ENCODE peak calls at places on chromosomes 11 and 22, in nine cellular contexts. One of them, this sample, is unnamed.

GRCh38 chr11:6321961-6322362 is 1.7 kb upstream of the CAVIN3 start:
- DNase-seq in HL-60: no peak
- DNase-seq in endothelial cell of umbilical vein: peak; percentile 68
- DNase-seq in HCT116: peak; percentile 52
- DNase-seq in K562: no peak
- DNase-seq in SK-N-SH: no peak
- DNase-seq in stomach: no peak
- DNase-seq in sigmoid colon: no peak
- DNase-seq in transverse colon: no peak
- DNase-seq in this sample: no peak

GRCh38 chr11:85627332-85627997 is at the start of gene DLG2:
- DNase-seq in HL-60: peak; percentile 18
- DNase-seq in endothelial cell of umbilical vein: peak; percentile 55
- DNase-seq in HCT116: no peak
- DNase-seq in K562: no peak
- DNase-seq in SK-N-SH: peak; percentile 21
- DNase-seq in stomach: no peak
- DNase-seq in sigmoid colon: no peak
- DNase-seq in transverse colon: no peak
- DNase-seq in this sample: peak; percentile 12

GRCh38 chr22:26330971-26331625 is 98.0 kb upstream of the ASPHD2 start:
- DNase-seq in HL-60: peak; percentile 45
- DNase-seq in endothelial cell of umbilical vein: peak; percentile 37
- DNase-seq in HCT116: peak; percentile 63
- DNase-seq in K562: peak; percentile 88
- DNase-seq in SK-N-SH: peak; percentile 81
- DNase-seq in stomach: peak; percentile 44
- DNase-seq in sigmoid colon: peak; percentile 55
- DNase-seq in transverse colon: peak; percentile 64
- DNase-seq in this sample: peak; percentile 18

GRCh38 chr11:64711138-64711943 is 11.7 kb downstream of the NRXN2 start:
- DNase-seq in HL-60: no peak
- DNase-seq in endothelial cell of umbilical vein: no peak
- DNase-seq in HCT116: no peak
- DNase-seq in K562: peak; percentile 41
- DNase-seq in SK-N-SH: peak; percentile 70
- DNase-seq in stomach: no peak
- DNase-seq in sigmoid colon: no peak
- DNase-seq in transverse colon: no peak
- DNase-seq in this sample: no peak

GRCh38 chr11:2783536-2784082 is 83.8 kb upstream of the KCNQ1OT1 start:
- DNase-seq in HL-60: no peak
- DNase-seq in endothelial cell of umbilical vein: no peak
- DNase-seq in HCT116: no peak
- DNase-seq in K562: no peak
- DNase-seq in SK-N-SH: no peak
- DNase-seq in stomach: no peak
- DNase-seq in sigmoid colon: no peak
- DNase-seq in transverse colon: no peak
- DNase-seq in this sample: no peak

GRCh38 chr11:113645593-113646349 is 60.3 kb downstream of the TMPRSS5 start:
- DNase-seq in HL-60: no peak
- DNase-seq in endothelial cell of umbilical vein: no peak
- DNase-seq in HCT116: no peak
- DNase-seq in K562: no peak
- DNase-seq in SK-N-SH: no peak
- DNase-seq in stomach: no peak
- DNase-seq in sigmoid colon: no peak
- DNase-seq in transverse colon: no peak
- DNase-seq in this sample: no peak

GRCh38 chr22:45805413-45805812 is 133.8 kb downstream of the ATXN10 start:
- DNase-seq in HL-60: no peak
- DNase-seq in endothelial cell of umbilical vein: peak; percentile 3
- DNase-seq in HCT116: no peak
- DNase-seq in K562: no peak
- DNase-seq in SK-N-SH: no peak
- DNase-seq in stomach: no peak
- DNase-seq in sigmoid colon: no peak
- DNase-seq in transverse colon: no peak
- DNase-seq in this sample: no peak

GRCh38 chr11:1546077-1546535 is 26.0 kb downstream of the DUSP8 start:
- DNase-seq in HL-60: no peak
- DNase-seq in endothelial cell of umbilical vein: no peak
- DNase-seq in HCT116: no peak
- DNase-seq in K562: no peak
- DNase-seq in SK-N-SH: no peak
- DNase-seq in stomach: no peak
- DNase-seq in sigmoid colon: no peak
- DNase-seq in transverse colon: peak; percentile 84
- DNase-seq in this sample: no peak

GRCh38 chr11:3873712-3874349 is 18.4 kb downstream of the STIM1 start:
- DNase-seq in HL-60: no peak
- DNase-seq in endothelial cell of umbilical vein: no peak
- DNase-seq in HCT116: no peak
- DNase-seq in K562: no peak
- DNase-seq in SK-N-SH: no peak
- DNase-seq in stomach: no peak
- DNase-seq in sigmoid colon: no peak
- DNase-seq in transverse colon: no peak
- DNase-seq in this sample: no peak

GRCh38 chr11:38411149-38411548 is 1813.1 kb upstream of the RAG2 start:
- DNase-seq in HL-60: no peak
- DNase-seq in endothelial cell of umbilical vein: no peak
- DNase-seq in HCT116: no peak
- DNase-seq in K562: no peak
- DNase-seq in SK-N-SH: no peak
- DNase-seq in stomach: no peak
- DNase-seq in sigmoid colon: no peak
- DNase-seq in transverse colon: no peak
- DNase-seq in this sample: no peak

GRCh38 chr11:433111-433510 is 8.7 kb downstream of the ANO9 start:
- DNase-seq in HL-60: no peak
- DNase-seq in endothelial cell of umbilical vein: no peak
- DNase-seq in HCT116: no peak
- DNase-seq in K562: no peak
- DNase-seq in SK-N-SH: no peak
- DNase-seq in stomach: no peak
- DNase-seq in sigmoid colon: no peak
- DNase-seq in transverse colon: peak; percentile 7
- DNase-seq in this sample: no peak

GRCh38 chr11:59201376-59201775 is 11.4 kb downstream of the MPEG1 start:
- DNase-seq in HL-60: no peak
- DNase-seq in endothelial cell of umbilical vein: no peak
- DNase-seq in HCT116: no peak
- DNase-seq in K562: peak; percentile 34
- DNase-seq in SK-N-SH: no peak
- DNase-seq in stomach: no peak
- DNase-seq in sigmoid colon: no peak
- DNase-seq in transverse colon: no peak
- DNase-seq in this sample: no peak

GRCh38 chr11:61505640-61506155 is 2.9 kb upstream of the LRRC10B start:
- DNase-seq in HL-60: no peak
- DNase-seq in endothelial cell of umbilical vein: no peak
- DNase-seq in HCT116: no peak
- DNase-seq in K562: no peak
- DNase-seq in SK-N-SH: no peak
- DNase-seq in stomach: no peak
- DNase-seq in sigmoid colon: no peak
- DNase-seq in transverse colon: no peak
- DNase-seq in this sample: no peak

GRCh38 chr11:64660706-64661105 is 62.3 kb downstream of the NRXN2 start:
- DNase-seq in HL-60: no peak
- DNase-seq in endothelial cell of umbilical vein: no peak
- DNase-seq in HCT116: no peak
- DNase-seq in K562: no peak
- DNase-seq in SK-N-SH: no peak
- DNase-seq in stomach: no peak
- DNase-seq in sigmoid colon: no peak
- DNase-seq in transverse colon: no peak
- DNase-seq in this sample: no peak

GRCh38 chr22:32237905-32238304 is 17.2 kb downstream of the SLC5A4 start:
- DNase-seq in HL-60: no peak
- DNase-seq in endothelial cell of umbilical vein: no peak
- DNase-seq in HCT116: no peak
- DNase-seq in K562: no peak
- DNase-seq in SK-N-SH: no peak
- DNase-seq in stomach: no peak
- DNase-seq in sigmoid colon: no peak
- DNase-seq in transverse colon: no peak
- DNase-seq in this sample: no peak

GRCh38 chr11:45918331-45918941 is 759 bp upstream of the PEX16 start:
- DNase-seq in HL-60: peak; percentile 79
- DNase-seq in endothelial cell of umbilical vein: peak; percentile 78
- DNase-seq in HCT116: no peak
- DNase-seq in K562: peak; percentile 90
- DNase-seq in SK-N-SH: peak; percentile 94
- DNase-seq in stomach: peak; percentile 87
- DNase-seq in sigmoid colon: peak; percentile 94
- DNase-seq in transverse colon: peak; percentile 90
- DNase-seq in this sample: peak; percentile 79

GRCh38 chr11:63608353-63609345 is 5.6 kb downstream of the PLAAT3 start:
- DNase-seq in HL-60: no peak
- DNase-seq in endothelial cell of umbilical vein: no peak
- DNase-seq in HCT116: no peak
- DNase-seq in K562: no peak
- DNase-seq in SK-N-SH: no peak
- DNase-seq in stomach: peak; percentile 13
- DNase-seq in sigmoid colon: peak; percentile 14
- DNase-seq in transverse colon: no peak
- DNase-seq in this sample: no peak

DNA sequence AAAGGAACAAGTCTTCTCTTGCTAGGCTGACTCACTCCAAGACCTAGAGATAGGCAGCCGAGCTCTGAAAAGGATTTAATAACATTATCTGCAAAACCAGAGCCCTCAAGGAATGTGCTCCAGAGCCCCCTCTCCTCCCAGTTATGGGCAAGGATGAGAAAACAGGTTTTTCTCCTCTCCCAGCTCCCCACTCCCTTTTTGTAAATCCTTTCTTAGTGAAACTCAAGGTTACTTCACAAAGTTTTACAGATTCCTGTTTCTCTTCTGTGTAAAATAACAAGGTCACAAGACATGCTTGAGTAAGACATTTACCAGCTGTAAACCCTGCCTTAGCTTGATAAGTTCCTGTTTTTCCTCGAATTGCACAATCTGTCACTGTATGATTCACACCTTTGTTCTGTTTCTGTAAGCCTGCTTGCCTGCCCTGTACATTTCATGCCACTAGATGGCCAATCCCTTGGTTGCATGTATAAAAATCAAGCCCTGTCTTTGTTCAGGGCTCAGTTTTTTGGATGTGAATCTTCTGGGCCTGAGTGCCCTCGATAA is 489.4 kb downstream of the KCNA4 start:
- DNase-seq in HL-60: peak; percentile 91
- DNase-seq in endothelial cell of umbilical vein: peak; percentile 67
- DNase-seq in HCT116: peak; percentile 15
- DNase-seq in K562: no peak
- DNase-seq in SK-N-SH: no peak
- DNase-seq in stomach: no peak
- DNase-seq in sigmoid colon: no peak
- DNase-seq in transverse colon: no peak
- DNase-seq in this sample: no peak
- TF ChIP-seq POLR2AphosphoS5 in HL-60: peak; percentile 84
- TF ChIP-seq POLR2AphosphoS5 in endothelial cell of umbilical vein: no peak
- TF ChIP-seq POLR2AphosphoS5 in HCT116: no peak
- TF ChIP-seq POLR2AphosphoS5 in K562: no peak
- TF ChIP-seq POLR2AphosphoS5 in SK-N-SH: no peak
- TF ChIP-seq POLR2AphosphoS5 in stomach: no peak
- TF ChIP-seq POLR2AphosphoS5 in sigmoid colon: peak; percentile 19
- TF ChIP-seq POLR2AphosphoS5 in transverse colon: peak; percentile 30
- TF ChIP-seq POLR2AphosphoS5 in this sample: no peak

DNA sequence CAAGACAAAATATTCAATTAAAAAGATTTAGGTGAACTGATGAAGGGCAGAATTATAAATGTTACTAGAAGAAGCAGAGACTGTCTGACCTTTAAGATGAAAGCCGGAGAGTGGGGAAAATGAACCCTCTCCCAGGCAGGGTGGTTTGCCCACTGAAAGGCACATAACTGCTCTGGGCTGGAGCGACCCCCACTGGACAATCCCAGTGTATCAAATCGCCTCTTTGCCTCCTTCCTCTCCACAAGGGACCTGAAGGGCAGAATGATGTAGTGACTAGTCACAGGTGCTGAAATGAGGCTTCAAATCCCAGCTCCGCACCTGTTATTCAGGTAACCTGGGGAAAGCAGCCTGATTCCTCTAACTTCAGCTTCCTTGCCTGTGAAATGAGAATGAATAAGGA is 69.0 kb downstream of the EFCAB6 start:
- DNase-seq in HL-60: no peak
- DNase-seq in endothelial cell of umbilical vein: no peak
- DNase-seq in HCT116: no peak
- DNase-seq in K562: peak; percentile 9
- DNase-seq in SK-N-SH: no peak
- DNase-seq in stomach: no peak
- DNase-seq in sigmoid colon: no peak
- DNase-seq in transverse colon: no peak
- DNase-seq in this sample: no peak
- TF ChIP-seq CTCF in HL-60: no peak
- TF ChIP-seq CTCF in endothelial cell of umbilical vein: no peak
- TF ChIP-seq CTCF in HCT116: peak; percentile 50
- TF ChIP-seq CTCF in K562: peak; percentile 41
- TF ChIP-seq CTCF in SK-N-SH: peak; percentile 34
- TF ChIP-seq CTCF in stomach: no peak
- TF ChIP-seq CTCF in sigmoid colon: no peak
- TF ChIP-seq CTCF in transverse colon: no peak
- TF ChIP-seq CTCF in this sample: no peak

GRCh38 chr11:87431386-87431785 is 393.7 kb downstream of the TMEM135 start:
- DNase-seq in HL-60: no peak
- DNase-seq in endothelial cell of umbilical vein: no peak
- DNase-seq in HCT116: no peak
- DNase-seq in K562: no peak
- DNase-seq in SK-N-SH: no peak
- DNase-seq in stomach: no peak
- DNase-seq in sigmoid colon: no peak
- DNase-seq in transverse colon: no peak
- DNase-seq in this sample: no peak
- H3K27ac ChIP-seq in HL-60: no peak overlapping the region
- H3K27ac ChIP-seq in endothelial cell of umbilical vein: no peak overlapping the region
- H3K27ac ChIP-seq in HCT116: no peak overlapping the region
- H3K27ac ChIP-seq in K562: no peak overlapping the region
- H3K27ac ChIP-seq in SK-N-SH: no peak overlapping the region
- H3K27ac ChIP-seq in stomach: no peak overlapping the region
- H3K27ac ChIP-seq in sigmoid colon: no peak overlapping the region
- H3K27ac ChIP-seq in transverse colon: no peak overlapping the region
- H3K27ac ChIP-seq in this sample: no peak overlapping the region

DNA sequence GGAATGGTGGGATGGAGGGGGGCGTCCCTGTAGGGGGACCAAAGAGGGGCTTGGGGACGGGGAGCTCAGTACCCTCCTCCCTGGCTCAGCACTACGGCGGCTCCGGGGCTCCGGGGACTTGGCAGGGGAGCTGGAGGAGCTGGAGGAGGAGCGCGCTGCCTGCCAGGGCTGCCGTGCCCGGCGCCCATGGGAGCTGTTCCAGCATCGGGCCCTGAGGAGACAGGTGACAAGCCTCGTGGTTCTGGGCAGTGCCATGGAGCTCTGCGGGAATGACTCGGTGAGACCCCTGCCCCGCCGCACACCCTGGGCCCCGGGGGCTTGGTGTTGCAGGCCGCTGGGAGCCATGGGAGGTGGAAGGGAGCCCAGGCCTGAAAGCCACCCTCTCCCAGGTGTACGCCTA is 11.8 kb upstream of the MIF start:
- DNase-seq in HL-60: no peak
- DNase-seq in endothelial cell of umbilical vein: no peak
- DNase-seq in HCT116: no peak
- DNase-seq in K562: no peak
- DNase-seq in SK-N-SH: no peak
- DNase-seq in stomach: no peak
- DNase-seq in sigmoid colon: no peak
- DNase-seq in transverse colon: no peak
- DNase-seq in this sample: no peak
- TF ChIP-seq POLR2AphosphoS5 in HL-60: no peak
- TF ChIP-seq POLR2AphosphoS5 in endothelial cell of umbilical vein: no peak
- TF ChIP-seq POLR2AphosphoS5 in HCT116: no peak
- TF ChIP-seq POLR2AphosphoS5 in K562: no peak
- TF ChIP-seq POLR2AphosphoS5 in SK-N-SH: no peak
- TF ChIP-seq POLR2AphosphoS5 in stomach: no peak
- TF ChIP-seq POLR2AphosphoS5 in sigmoid colon: no peak
- TF ChIP-seq POLR2AphosphoS5 in transverse colon: no peak
- TF ChIP-seq POLR2AphosphoS5 in this sample: no peak

This sample was measured in prostate gland.